ENCODE peak calls at places on chromosomes 7 and 10, in ten cellular contexts. P is PC-3; U is NCI-H2171 treated with DMSO at 0.1 percent for 48 hours; Y is kidney; N is iris pigment epithelial cell; Q is iPS-NIHi11; S is activated naive CD8-positive, alpha-beta T cell treated with anti-CD3 and anti-CD28 coated beads, Interleukin-2, amount 50 U/mL, for 24 hours; C is NCI-H460; L is SW480; Z is cardiac muscle cell. O is an unnamed sample.

GRCh38 chr10:114398587-114399331 is 5.5 kb downstream of the AFAP1L2 start:
- DNase-seq in P (no peak), U (no peak), Y (no peak), N (no peak), Q (no peak), S (no peak), C (no peak), L (no peak), Z (no peak), O (no peak)

GRCh38 chr10:70563230-70563629 is 39.3 kb downstream of the PRF1 start:
- DNase-seq in P (no peak), U (no peak), Y (peak), N (no peak), Q (no peak), S (no peak), C (no peak), L (no peak), Z (no peak), O (peak)

GRCh38 chr7:141409911-141410329 is 141.3 kb upstream of the AGK start:
- DNase-seq in P (no peak), U (peak), Y (no peak), N (no peak), Q (peak), S (no peak), C (no peak), L (no peak), Z (no peak), O (no peak)

GRCh38 chr10:72173635-72174296 is 42.0 kb upstream of the ANAPC16 start:
- DNase-seq in P (no peak), U (no peak), Y (no peak), N (peak), Q (no peak), S (no peak), C (peak), L (no peak), Z (no peak), O (no peak)

GRCh38 chr7:132475669-132476116 is 100.6 kb downstream of the PLXNA4 start:
- DNase-seq in P (no peak), U (no peak), Y (no peak), N (no peak), Q (no peak), S (no peak), C (no peak), L (no peak), Z (peak), O (no peak)

GRCh38 chr10:30827531-30828120 is 198.1 kb upstream of the LYZL2 start:
- DNase-seq in P (no peak), U (no peak), Y (no peak), N (peak), Q (no peak), S (no peak), C (no peak), L (no peak), Z (no peak), O (peak)

GRCh38 chr7:36969376-36969775 is 245.1 kb upstream of the AOAH start:
- DNase-seq in P (no peak), U (no peak), Y (no peak), N (no peak), Q (no peak), S (no peak), C (no peak), L (no peak), Z (no peak), O (no peak)

GRCh38 chr10:98080474-98080873 is 50.1 kb upstream of the CRTAC1 start:
- DNase-seq in P (no peak), U (no peak), Y (no peak), N (no peak), Q (no peak), S (no peak), C (no peak), L (no peak), Z (no peak), O (no peak)

GRCh38 chr10:48551796-48552591 is 52.9 kb downstream of the ARHGAP22 start:
- DNase-seq in P (peak), U (peak), Y (no peak), N (peak), Q (peak), S (peak), C (peak), L (peak), Z (peak), O (no peak)

GRCh38 chr7:151762501-151763245 is 114.2 kb downstream of the PRKAG2 start:
- DNase-seq in P (no peak), U (no peak), Y (no peak), N (no peak), Q (no peak), S (no peak), C (no peak), L (no peak), Z (no peak), O (no peak)

GRCh38 chr7:142587578-142588191 is 161.6 kb upstream of the PRSS1 start:
- DNase-seq in P (peak), U (peak), Y (no peak), N (peak), Q (peak), S (no peak), C (peak), L (peak), Z (peak), O (no peak)

GRCh38 chr10:73797324-73798025 is 12.1 kb downstream of the ZSWIM8 start:
- DNase-seq in P (no peak), U (no peak), Y (no peak), N (no peak), Q (no peak), S (no peak), C (no peak), L (no peak), Z (no peak), O (no peak)

GRCh38 chr7:127638197-127638596 is 13.8 kb upstream of the SND1 start:
- DNase-seq in P (no peak), U (no peak), Y (no peak), N (no peak), Q (no peak), S (no peak), C (no peak), L (no peak), Z (no peak), O (no peak)

GRCh38 chr10:95742529-95742884 is 13.5 kb upstream of the ENTPD1 start:
- DNase-seq in P (peak), U (no peak), Y (no peak), N (peak), Q (no peak), S (no peak), C (no peak), L (no peak), Z (no peak), O (no peak)

GRCh38 chr10:96133135-96133534 is 3.0 kb downstream of the ZNF518A start:
- DNase-seq in P (peak), U (no peak), Y (no peak), N (peak), Q (no peak), S (no peak), C (no peak), L (no peak), Z (no peak), O (no peak)

GRCh38 chr7:157679607-157680006 is 342.8 kb downstream of the DNAJB6 start:
- DNase-seq in P (no peak), U (no peak), Y (no peak), N (no peak), Q (no peak), S (no peak), C (no peak), L (no peak), Z (no peak), O (peak)

GRCh38 chr10:22834471-22834870 is 93.4 kb upstream of the ARMC3 start:
- DNase-seq in P (no peak), U (no peak), Y (no peak), N (no peak), Q (no peak), S (no peak), C (no peak), L (no peak), Z (no peak), O (no peak)

GRCh38 chr7:132203021-132203420 is 373.2 kb downstream of the PLXNA4 start:
- DNase-seq in P (no peak), U (peak), Y (no peak), N (no peak), Q (peak), S (no peak), C (no peak), L (no peak), Z (no peak), O (no peak)

GRCh38 chr7:112986256-112987031 is 100.2 kb downstream of the GPR85 start:
- DNase-seq in P (peak), U (no peak), Y (no peak), N (peak), Q (no peak), S (no peak), C (no peak), L (no peak), Z (no peak), O (no peak)

GRCh38 chr7:52260046-52260665 is 775.3 kb upstream of the POM121L12 start:
- DNase-seq in P (peak), U (no peak), Y (no peak), N (no peak), Q (peak), S (no peak), C (no peak), L (peak), Z (peak), O (no peak)

GRCh38 chr10:7458554-7458953 is 47.7 kb upstream of the SFMBT2 start:
- DNase-seq in P (no peak), U (no peak), Y (no peak), N (no peak), Q (no peak), S (no peak), C (no peak), L (no peak), Z (no peak), O (no peak)

GRCh38 chr10:86945361-86946214 is 11.8 kb downstream of the MMRN2 start:
- DNase-seq in P (no peak), U (no peak), Y (peak), N (no peak), Q (peak), S (no peak), C (no peak), L (peak), Z (peak), O (no peak)

GRCh38 chr10:69228151-69228550 is 8.0 kb downstream of the HKDC1 start:
- DNase-seq in P (no peak), U (no peak), Y (no peak), N (no peak), Q (no peak), S (no peak), C (no peak), L (no peak), Z (no peak), O (no peak)

GRCh38 chr7:98398567-98399372 is 2.1 kb downstream of the BAIAP2L1 start:
- DNase-seq in P (peak), U (peak), Y (no peak), N (peak), Q (no peak), S (no peak), C (no peak), L (peak), Z (no peak), O (no peak)

GRCh38 chr10:94757916-94758315 is 4.6 kb upstream of the CYP2C19 start:
- DNase-seq in P (no peak), U (no peak), Y (no peak), N (no peak), Q (no peak), S (no peak), C (no peak), L (no peak), Z (no peak), O (no peak)

GRCh38 chr7:15334524-15335269 is 227.1 kb downstream of the AGMO start:
- DNase-seq in P (no peak), U (no peak), Y (no peak), N (no peak), Q (no peak), S (no peak), C (no peak), L (peak), Z (no peak), O (no peak)

GRCh38 chr7:107661081-107661864 is 645 bp downstream of the SLC26A4 start:
- DNase-seq in P (peak), U (peak), Y (peak), N (peak), Q (peak), S (peak), C (peak), L (peak), Z (peak), O (peak)

GRCh38 chr10:109723305-109723704 is 200.0 kb downstream of the XPNPEP1 start:
- DNase-seq in P (no peak), U (no peak), Y (no peak), N (no peak), Q (no peak), S (no peak), C (no peak), L (no peak), Z (no peak), O (no peak)

GRCh38 chr10:1625731-1626130 is 111.6 kb downstream of the ADARB2 start:
- DNase-seq in P (no peak), U (no peak), Y (no peak), N (no peak), Q (no peak), S (no peak), C (no peak), L (no peak), Z (no peak), O (no peak)

GRCh38 chr10:50347394-50347802 is 96.1 kb upstream of the ASAH2 start:
- DNase-seq in P (no peak), U (no peak), Y (no peak), N (no peak), Q (no peak), S (peak), C (no peak), L (no peak), Z (no peak), O (no peak)

GRCh38 chr7:139714163-139714901 is 63.5 kb downstream of the HIPK2 start:
- DNase-seq in P (no peak), U (no peak), Y (peak), N (no peak), Q (peak), S (no peak), C (no peak), L (no peak), Z (no peak), O (peak)

GRCh38 chr10:71144824-71145223 is 67.5 kb upstream of the UNC5B start:
- DNase-seq in P (no peak), U (no peak), Y (no peak), N (no peak), Q (no peak), S (no peak), C (no peak), L (no peak), Z (no peak), O (no peak)

GRCh38 chr7:5423272-5423843 is at the start of gene TNRC18:
- DNase-seq in P (no peak), U (no peak), Y (peak), N (no peak), Q (no peak), S (no peak), C (no peak), L (no peak), Z (peak), O (peak)

GRCh38 chr10:6232846-6233724 is 30.4 kb downstream of the PFKFB3 start:
- DNase-seq in P (no peak), U (no peak), Y (peak), N (no peak), Q (no peak), S (no peak), C (no peak), L (no peak), Z (no peak), O (peak)

GRCh38 chr10:6778992-6779701 is 199.1 kb upstream of the PRKCQ start:
- DNase-seq in P (peak), U (no peak), Y (peak), N (peak), Q (peak), S (no peak), C (peak), L (peak), Z (no peak), O (no peak)

GRCh38 chr7:134197342-134197741 is 70.2 kb downstream of the LRGUK start:
- DNase-seq in P (no peak), U (no peak), Y (no peak), N (no peak), Q (no peak), S (no peak), C (no peak), L (no peak), Z (no peak), O (no peak)

GRCh38 chr7:105827106-105827870 is 49.1 kb downstream of the ATXN7L1 start:
- DNase-seq in P (peak), U (no peak), Y (no peak), N (no peak), Q (no peak), S (no peak), C (no peak), L (no peak), Z (no peak), O (no peak)

O was measured in spleen.